ENCODE peak calls at places on chromosomes 6 and 20, in nine cellular contexts. One of them, this sample, is unnamed.

GRCh38 chr20:49460916-49461315 is 21.6 kb downstream of the KCNB1 start:
- DNase-seq in DMS79 treated with DMSO at 0.1 percent for 48 hours: peak
- DNase-seq in psoas muscle: peak
- DNase-seq in GM23248: no peak
- DNase-seq in fibroblast of mammary gland: no peak
- DNase-seq in PC-3: peak
- DNase-seq in CD4-positive, alpha-beta memory T cell: no peak
- DNase-seq in Panc1: no peak
- DNase-seq in KBM-7: no peak
- DNase-seq in this sample: no peak

GRCh38 chr6:107862383-107862782 is 38.3 kb upstream of the SCML4 start:
- DNase-seq in DMS79 treated with DMSO at 0.1 percent for 48 hours: peak
- DNase-seq in psoas muscle: no peak
- DNase-seq in GM23248: no peak
- DNase-seq in fibroblast of mammary gland: no peak
- DNase-seq in PC-3: no peak
- DNase-seq in CD4-positive, alpha-beta memory T cell: no peak
- DNase-seq in Panc1: no peak
- DNase-seq in KBM-7: no peak
- DNase-seq in this sample: no peak

GRCh38 chr6:33880104-33880678 is 76.4 kb upstream of the MLN start:
- DNase-seq in DMS79 treated with DMSO at 0.1 percent for 48 hours: no peak
- DNase-seq in psoas muscle: peak
- DNase-seq in GM23248: no peak
- DNase-seq in fibroblast of mammary gland: no peak
- DNase-seq in PC-3: no peak
- DNase-seq in CD4-positive, alpha-beta memory T cell: no peak
- DNase-seq in Panc1: no peak
- DNase-seq in KBM-7: no peak
- DNase-seq in this sample: no peak

GRCh38 chr6:112413805-112414204 is 66.7 kb downstream of the RFPL4B start:
- DNase-seq in DMS79 treated with DMSO at 0.1 percent for 48 hours: no peak
- DNase-seq in psoas muscle: no peak
- DNase-seq in GM23248: peak
- DNase-seq in fibroblast of mammary gland: peak
- DNase-seq in PC-3: peak
- DNase-seq in CD4-positive, alpha-beta memory T cell: no peak
- DNase-seq in Panc1: no peak
- DNase-seq in KBM-7: no peak
- DNase-seq in this sample: no peak

GRCh38 chr6:11835065-11835464 is 56.5 kb upstream of the ADTRP start:
- DNase-seq in DMS79 treated with DMSO at 0.1 percent for 48 hours: no peak
- DNase-seq in psoas muscle: no peak
- DNase-seq in GM23248: no peak
- DNase-seq in fibroblast of mammary gland: no peak
- DNase-seq in PC-3: no peak
- DNase-seq in CD4-positive, alpha-beta memory T cell: no peak
- DNase-seq in Panc1: no peak
- DNase-seq in KBM-7: no peak
- DNase-seq in this sample: no peak

GRCh38 chr20:13325033-13325432 is 104.0 kb downstream of the ISM1 start:
- DNase-seq in DMS79 treated with DMSO at 0.1 percent for 48 hours: no peak
- DNase-seq in psoas muscle: no peak
- DNase-seq in GM23248: peak
- DNase-seq in fibroblast of mammary gland: peak
- DNase-seq in PC-3: peak
- DNase-seq in CD4-positive, alpha-beta memory T cell: no peak
- DNase-seq in Panc1: no peak
- DNase-seq in KBM-7: peak
- DNase-seq in this sample: peak

GRCh38 chr6:80504882-80505281 is 398.4 kb downstream of the BCKDHB start:
- DNase-seq in DMS79 treated with DMSO at 0.1 percent for 48 hours: no peak
- DNase-seq in psoas muscle: no peak
- DNase-seq in GM23248: no peak
- DNase-seq in fibroblast of mammary gland: no peak
- DNase-seq in PC-3: no peak
- DNase-seq in CD4-positive, alpha-beta memory T cell: no peak
- DNase-seq in Panc1: no peak
- DNase-seq in KBM-7: no peak
- DNase-seq in this sample: no peak

GRCh38 chr20:41499961-41500725 is 118.0 kb downstream of the CHD6 start:
- DNase-seq in DMS79 treated with DMSO at 0.1 percent for 48 hours: no peak
- DNase-seq in psoas muscle: no peak
- DNase-seq in GM23248: peak
- DNase-seq in fibroblast of mammary gland: no peak
- DNase-seq in PC-3: no peak
- DNase-seq in CD4-positive, alpha-beta memory T cell: no peak
- DNase-seq in Panc1: no peak
- DNase-seq in KBM-7: no peak
- DNase-seq in this sample: no peak

GRCh38 chr20:61846074-61846473 is 219.6 kb downstream of the TAF4 start:
- DNase-seq in DMS79 treated with DMSO at 0.1 percent for 48 hours: no peak
- DNase-seq in psoas muscle: peak
- DNase-seq in GM23248: no peak
- DNase-seq in fibroblast of mammary gland: no peak
- DNase-seq in PC-3: no peak
- DNase-seq in CD4-positive, alpha-beta memory T cell: no peak
- DNase-seq in Panc1: no peak
- DNase-seq in KBM-7: no peak
- DNase-seq in this sample: no peak

GRCh38 chr20:37886851-37887297 is 16.1 kb upstream of the VSTM2L start:
- DNase-seq in DMS79 treated with DMSO at 0.1 percent for 48 hours: no peak
- DNase-seq in psoas muscle: no peak
- DNase-seq in GM23248: no peak
- DNase-seq in fibroblast of mammary gland: no peak
- DNase-seq in PC-3: no peak
- DNase-seq in CD4-positive, alpha-beta memory T cell: no peak
- DNase-seq in Panc1: no peak
- DNase-seq in KBM-7: no peak
- DNase-seq in this sample: no peak

GRCh38 chr20:11976966-11977365 is 59.3 kb downstream of the BTBD3 start:
- DNase-seq in DMS79 treated with DMSO at 0.1 percent for 48 hours: peak
- DNase-seq in psoas muscle: no peak
- DNase-seq in GM23248: no peak
- DNase-seq in fibroblast of mammary gland: no peak
- DNase-seq in PC-3: peak
- DNase-seq in CD4-positive, alpha-beta memory T cell: no peak
- DNase-seq in Panc1: no peak
- DNase-seq in KBM-7: no peak
- DNase-seq in this sample: no peak

GRCh38 chr6:13553646-13554045 is 20.8 kb upstream of the SIRT5 start:
- DNase-seq in DMS79 treated with DMSO at 0.1 percent for 48 hours: no peak
- DNase-seq in psoas muscle: no peak
- DNase-seq in GM23248: no peak
- DNase-seq in fibroblast of mammary gland: no peak
- DNase-seq in PC-3: no peak
- DNase-seq in CD4-positive, alpha-beta memory T cell: no peak
- DNase-seq in Panc1: no peak
- DNase-seq in KBM-7: no peak
- DNase-seq in this sample: no peak

GRCh38 chr6:157150076-157150475 is 173.2 kb downstream of the TMEM242 start:
- DNase-seq in DMS79 treated with DMSO at 0.1 percent for 48 hours: no peak
- DNase-seq in psoas muscle: no peak
- DNase-seq in GM23248: peak
- DNase-seq in fibroblast of mammary gland: peak
- DNase-seq in PC-3: peak
- DNase-seq in CD4-positive, alpha-beta memory T cell: no peak
- DNase-seq in Panc1: no peak
- DNase-seq in KBM-7: no peak
- DNase-seq in this sample: peak

GRCh38 chr20:45791668-45792512 is at the start of the genes DNTTIP1 and WFDC3:
- DNase-seq in DMS79 treated with DMSO at 0.1 percent for 48 hours: peak
- DNase-seq in psoas muscle: peak
- DNase-seq in GM23248: peak
- DNase-seq in fibroblast of mammary gland: peak
- DNase-seq in PC-3: peak
- DNase-seq in CD4-positive, alpha-beta memory T cell: peak
- DNase-seq in Panc1: no peak
- DNase-seq in KBM-7: peak
- DNase-seq in this sample: peak

GRCh38 chr6:108914235-108915022 is 66.2 kb downstream of the ARMC2 start:
- DNase-seq in DMS79 treated with DMSO at 0.1 percent for 48 hours: no peak
- DNase-seq in psoas muscle: no peak
- DNase-seq in GM23248: peak
- DNase-seq in fibroblast of mammary gland: peak
- DNase-seq in PC-3: peak
- DNase-seq in CD4-positive, alpha-beta memory T cell: peak
- DNase-seq in Panc1: no peak
- DNase-seq in KBM-7: peak
- DNase-seq in this sample: peak

GRCh38 chr20:1392443-1392692 is 486 bp downstream of the FKBP1A start:
- DNase-seq in DMS79 treated with DMSO at 0.1 percent for 48 hours: no peak
- DNase-seq in psoas muscle: no peak
- DNase-seq in GM23248: peak
- DNase-seq in fibroblast of mammary gland: no peak
- DNase-seq in PC-3: no peak
- DNase-seq in CD4-positive, alpha-beta memory T cell: no peak
- DNase-seq in Panc1: no peak
- DNase-seq in KBM-7: no peak
- DNase-seq in this sample: no peak

GRCh38 chr6:21045135-21045616 is 510.9 kb downstream of the CDKAL1 start:
- DNase-seq in DMS79 treated with DMSO at 0.1 percent for 48 hours: no peak
- DNase-seq in psoas muscle: no peak
- DNase-seq in GM23248: no peak
- DNase-seq in fibroblast of mammary gland: no peak
- DNase-seq in PC-3: no peak
- DNase-seq in CD4-positive, alpha-beta memory T cell: no peak
- DNase-seq in Panc1: no peak
- DNase-seq in KBM-7: no peak
- DNase-seq in this sample: no peak

GRCh38 chr6:155040154-155040553 is 45.0 kb downstream of the TIAM2 start:
- DNase-seq in DMS79 treated with DMSO at 0.1 percent for 48 hours: no peak
- DNase-seq in psoas muscle: no peak
- DNase-seq in GM23248: no peak
- DNase-seq in fibroblast of mammary gland: no peak
- DNase-seq in PC-3: no peak
- DNase-seq in CD4-positive, alpha-beta memory T cell: no peak
- DNase-seq in Panc1: no peak
- DNase-seq in KBM-7: no peak
- DNase-seq in this sample: no peak

GRCh38 chr6:166939894-166940293 is 16.5 kb downstream of the RNASET2 start:
- DNase-seq in DMS79 treated with DMSO at 0.1 percent for 48 hours: no peak
- DNase-seq in psoas muscle: no peak
- DNase-seq in GM23248: no peak
- DNase-seq in fibroblast of mammary gland: no peak
- DNase-seq in PC-3: no peak
- DNase-seq in CD4-positive, alpha-beta memory T cell: no peak
- DNase-seq in Panc1: no peak
- DNase-seq in KBM-7: no peak
- DNase-seq in this sample: no peak

GRCh38 chr20:38665886-38666285 is 58.4 kb upstream of the SLC32A1 start:
- DNase-seq in DMS79 treated with DMSO at 0.1 percent for 48 hours: no peak
- DNase-seq in psoas muscle: no peak
- DNase-seq in GM23248: no peak
- DNase-seq in fibroblast of mammary gland: no peak
- DNase-seq in PC-3: no peak
- DNase-seq in CD4-positive, alpha-beta memory T cell: no peak
- DNase-seq in Panc1: no peak
- DNase-seq in KBM-7: no peak
- DNase-seq in this sample: no peak

GRCh38 chr6:133888931-133889556 is at the start of gene TCF21:
- DNase-seq in DMS79 treated with DMSO at 0.1 percent for 48 hours: no peak
- DNase-seq in psoas muscle: no peak
- DNase-seq in GM23248: peak
- DNase-seq in fibroblast of mammary gland: no peak
- DNase-seq in PC-3: no peak
- DNase-seq in CD4-positive, alpha-beta memory T cell: no peak
- DNase-seq in Panc1: no peak
- DNase-seq in KBM-7: no peak
- DNase-seq in this sample: peak

GRCh38 chr20:63007722-63008488 is 1.1 kb upstream of the BHLHE23 start:
- DNase-seq in DMS79 treated with DMSO at 0.1 percent for 48 hours: no peak
- DNase-seq in psoas muscle: no peak
- DNase-seq in GM23248: no peak
- DNase-seq in fibroblast of mammary gland: no peak
- DNase-seq in PC-3: no peak
- DNase-seq in CD4-positive, alpha-beta memory T cell: no peak
- DNase-seq in Panc1: no peak
- DNase-seq in KBM-7: no peak
- DNase-seq in this sample: no peak

GRCh38 chr20:3420211-3420707 is 12.8 kb upstream of the DNAAF9 start:
- DNase-seq in DMS79 treated with DMSO at 0.1 percent for 48 hours: peak
- DNase-seq in psoas muscle: peak
- DNase-seq in GM23248: peak
- DNase-seq in fibroblast of mammary gland: peak
- DNase-seq in PC-3: peak
- DNase-seq in CD4-positive, alpha-beta memory T cell: peak
- DNase-seq in Panc1: no peak
- DNase-seq in KBM-7: peak
- DNase-seq in this sample: peak